ENCODE peak calls at places on chromosomes 6 and 20, in ten cellular contexts. S, D, J, Y, R, Q, B, K, U and O are unnamed samples.

GRCh38 chr6:57242505-57242904 is 20.4 kb upstream of the RAB23 start:
- DNase-seq in S (peak), J (peak), D (no peak), R (no peak), K (no peak), Y (peak), B (no peak), U (no peak), Q (no peak), O (peak)

GRCh38 chr6:152571089-152571488 is 66.1 kb downstream of the SYNE1 start:
- DNase-seq in R (no peak), D (no peak), Y (no peak), U (no peak), K (no peak), J (no peak), Q (no peak), S (peak), B (no peak), O (no peak)

GRCh38 chr6:138592698-138593097 is 93.4 kb upstream of the NHSL1 start:
- DNase-seq in U (no peak), Q (no peak), D (no peak), S (no peak), J (peak), R (no peak), B (no peak), Y (no peak), K (no peak), O (no peak)

GRCh38 chr6:41651246-41651961 is 13.1 kb downstream of the MDFI start:
- DNase-seq in R (no peak), K (no peak), U (no peak), D (no peak), Q (no peak), J (no peak), Y (no peak), S (no peak), B (no peak), O (no peak)

GRCh38 chr20:15702161-15702560 is 871.1 kb downstream of the KIF16B start:
- DNase-seq in U (no peak), K (no peak), Y (no peak), B (no peak), D (no peak), Q (no peak), R (no peak), J (no peak), S (no peak), O (no peak)

GRCh38 chr6:138560130-138560850 is 61.0 kb upstream of the NHSL1 start:
- DNase-seq in S (peak), J (no peak), B (no peak), Q (no peak), K (no peak), R (no peak), D (no peak), U (no peak), Y (no peak), O (no peak)

GRCh38 chr6:21801786-21802610 is 208.4 kb downstream of the SOX4 start:
- DNase-seq in K (no peak), Y (no peak), U (no peak), J (no peak), B (no peak), Q (no peak), D (no peak), S (no peak), R (no peak), O (no peak)

GRCh38 chr6:1481326-1481725 is 92.0 kb downstream of the FOXF2 start:
- DNase-seq in S (peak), B (no peak), Q (no peak), K (no peak), R (no peak), Y (peak), J (peak), U (no peak), D (no peak), O (peak)

GRCh38 chr6:31356946-31357466 is at the start of gene HLA-B:
- DNase-seq in Q (peak), U (peak), Y (peak), R (peak), S (peak), J (peak), K (peak), B (peak), D (peak), O (peak)

GRCh38 chr6:99254616-99255550 is 94.6 kb downstream of the FAXC start:
- DNase-seq in Q (no peak), D (no peak), Y (no peak), J (no peak), U (no peak), S (no peak), B (no peak), K (no peak), R (no peak), O (no peak)

GRCh38 chr6:27502508-27503435 is 29.9 kb upstream of the ZNF184 start:
- DNase-seq in U (peak), B (peak), R (peak), Y (no peak), D (peak), J (peak), Q (peak), S (peak), K (peak), O (no peak)

GRCh38 chr6:32271427-32271826 is 47.6 kb upstream of the NOTCH4 start:
- DNase-seq in Y (no peak), S (no peak), J (no peak), K (no peak), D (no peak), R (no peak), B (no peak), U (no peak), Q (no peak), O (no peak)

GRCh38 chr6:168270274-168271174 is 49.1 kb downstream of the DACT2 start:
- DNase-seq in R (no peak), Y (no peak), K (no peak), S (no peak), Q (no peak), D (no peak), B (no peak), U (no peak), J (no peak), O (no peak)

GRCh38 chr20:34639755-34640222 is 37.1 kb downstream of the PIGU start:
- DNase-seq in R (no peak), U (no peak), D (no peak), K (peak), Q (no peak), J (peak), B (no peak), Y (no peak), S (no peak), O (no peak)

GRCh38 chr6:100343678-100344077 is 121.0 kb downstream of the SIM1 start:
- DNase-seq in K (no peak), Q (no peak), B (no peak), Y (no peak), S (peak), J (peak), U (no peak), R (no peak), D (no peak), O (no peak)

GRCh38 chr20:51335329-51335841 is 207.1 kb downstream of the NFATC2 start:
- DNase-seq in B (no peak), J (peak), S (peak), Q (no peak), R (peak), K (no peak), U (peak), Y (peak), D (no peak), O (peak)

GRCh38 chr6:22145823-22146379 is 150.9 kb downstream of the PRL start:
- DNase-seq in K (peak), U (no peak), Y (peak), S (peak), D (peak), R (no peak), Q (no peak), B (peak), J (peak), O (peak)

GRCh38 chr6:160137130-160137988 is 15.7 kb downstream of the SLC22A1 start:
- DNase-seq in K (no peak), Y (no peak), R (no peak), S (no peak), Q (no peak), J (no peak), B (no peak), U (no peak), D (no peak), O (no peak)

GRCh38 chr6:45441811-45442453 is 64.2 kb upstream of the SUPT3H start:
- DNase-seq in J (peak), D (no peak), K (no peak), Q (no peak), U (no peak), Y (no peak), R (no peak), B (no peak), S (no peak), O (no peak)

GRCh38 chr20:53706511-53707031 is 112.9 kb upstream of the ZNF217 start:
- DNase-seq in D (no peak), Y (no peak), K (no peak), J (peak), Q (no peak), U (no peak), B (no peak), S (peak), R (peak), O (no peak)

GRCh38 chr6:128711149-128711548 is 171.8 kb upstream of the LAMA2 start:
- DNase-seq in Q (no peak), K (no peak), D (no peak), R (no peak), S (no peak), Y (no peak), J (no peak), B (no peak), U (no peak), O (no peak)

GRCh38 chr6:117776441-117776840 is 101.2 kb downstream of the NUS1 start:
- DNase-seq in Y (no peak), B (no peak), Q (no peak), R (no peak), U (no peak), D (no peak), K (no peak), S (peak), J (peak), O (no peak)

GRCh38 chr6:20166226-20166625 is 46.0 kb downstream of the MBOAT1 start:
- DNase-seq in J (no peak), Y (no peak), B (no peak), K (no peak), S (no peak), R (no peak), Q (no peak), U (no peak), D (no peak), O (no peak)

GRCh38 chr20:53865905-53866786 is 204.2 kb downstream of the BCAS1 start:
- DNase-seq in Q (no peak), Y (peak), B (peak), U (no peak), S (peak), K (peak), D (no peak), J (peak), R (no peak), O (peak)

GRCh38 chr6:125823180-125823579 is 32.4 kb downstream of the NCOA7 start:
- DNase-seq in B (no peak), D (no peak), Y (no peak), K (no peak), R (no peak), J (no peak), Q (no peak), U (no peak), S (no peak), O (no peak)

GRCh38 chr6:85449818-85450577 is at the start of gene NT5E:
- DNase-seq in B (peak), U (peak), S (peak), Y (peak), R (peak), J (peak), Q (peak), K (peak), D (peak), O (peak)

GRCh38 chr20:23995905-23996666 is 7.5 kb upstream of the GGTLC1 start:
- DNase-seq in U (peak), B (peak), Q (peak), R (peak), J (peak), D (no peak), S (peak), Y (peak), K (peak), O (no peak)

GRCh38 chr6:45801471-45802289 is 214.0 kb downstream of the CLIC5 start:
- DNase-seq in Q (no peak), S (no peak), D (no peak), Y (no peak), B (no peak), R (peak), U (peak), K (no peak), J (no peak), O (no peak)

GRCh38 chr6:165184192-165184979 is 125.0 kb downstream of the C6orf118 start:
- DNase-seq in S (no peak), J (no peak), U (no peak), D (peak), Y (no peak), K (no peak), Q (no peak), B (no peak), R (no peak), O (no peak)